ENCODE peak calls at places on chromosomes 11 and 22, in five cellular contexts. J, E, Z, V and H are unnamed samples.

GRCh38 chr11:108237058-108237481 is 14.2 kb downstream of the ATM start:
- DNase-seq in J (no peak), V (no peak), Z (no peak), E (no peak), H (no peak)

GRCh38 chr11:47510231-47510630 is 42.7 kb downstream of the CELF1 start:
- DNase-seq in J (peak; percentile 51), Z (no peak), E (no peak), V (no peak), H (no peak)

GRCh38 chr11:70348608-70349007 is 49.7 kb upstream of the CTTN start:
- DNase-seq in E (no peak), J (no peak), V (no peak), Z (no peak), H (no peak)

GRCh38 chr11:122714021-122714420 is 58.5 kb downstream of the UBASH3B start:
- DNase-seq in V (no peak), Z (no peak), J (no peak), E (no peak), H (no peak)

GRCh38 chr11:65316979-65317786 is 2.5 kb downstream of the CDC42EP2 start:
- DNase-seq in J (peak; percentile 82), E (no peak), Z (peak; percentile 79), V (peak; percentile 90), H (no peak)

GRCh38 chr11:34027516-34028406 is 23.8 kb upstream of the CAPRIN1 start:
- DNase-seq in V (no peak), Z (no peak), J (peak; percentile 92), E (no peak), H (no peak)

GRCh38 chr11:64809781-64810241 is 540 bp downstream of the MEN1 start:
- DNase-seq in E (no peak), V (no peak), J (peak; percentile 74), Z (peak; percentile 89), H (no peak)

GRCh38 chr11:65779919-65780769 is 632 bp downstream of the AP5B1 start:
- DNase-seq in E (peak; percentile 50), V (peak; percentile 74), Z (peak; percentile 97), J (peak; percentile 80), H (peak; percentile 61)

GRCh38 chr11:91778758-91779157 is 445.9 kb upstream of the FAT3 start:
- DNase-seq in V (no peak), J (no peak), E (no peak), Z (no peak), H (no peak)

GRCh38 chr11:46348986-46349401 is 1.7 kb downstream of the DGKZ start:
- DNase-seq in J (no peak), E (peak; percentile 34), Z (no peak), V (no peak), H (no peak)

GRCh38 chr11:66017354-66017753 is 5.5 kb downstream of the CST6 start:
- DNase-seq in J (no peak), V (no peak), E (no peak), Z (no peak), H (no peak)

GRCh38 chr11:119509277-119509841 is 86.4 kb upstream of the THY1 start:
- DNase-seq in Z (no peak), J (no peak), V (peak; percentile 60), E (no peak), H (no peak)

GRCh38 chr11:97364047-97364446 is 974.2 kb downstream of the JRKL start:
- DNase-seq in J (no peak), E (no peak), Z (no peak), V (peak; percentile 54), H (no peak)

GRCh38 chr11:8822476-8822875 is 88.5 kb upstream of the AKIP1 start:
- DNase-seq in V (no peak), J (no peak), Z (peak; percentile 73), E (no peak), H (no peak)

GRCh38 chr22:39493759-39494158 is 8.3 kb upstream of the MIEF1 start:
- DNase-seq in Z (no peak), J (no peak), V (peak; percentile 53), E (no peak), H (no peak)

GRCh38 chr11:1414650-1415049 is 24.9 kb downstream of the BRSK2 start:
- DNase-seq in E (no peak), V (no peak), Z (no peak), J (no peak), H (no peak)
- H3K9me3 ChIP-seq in E (peaks cover 10% of the 10 kb centered on the region), V (no peaks in the 10 kb centered on the region), Z (peaks cover 46% of the 10 kb centered on the region), J (peaks cover 4% of the 10 kb centered on the region), H (peaks cover 2% of the 10 kb centered on the region)

DNA sequence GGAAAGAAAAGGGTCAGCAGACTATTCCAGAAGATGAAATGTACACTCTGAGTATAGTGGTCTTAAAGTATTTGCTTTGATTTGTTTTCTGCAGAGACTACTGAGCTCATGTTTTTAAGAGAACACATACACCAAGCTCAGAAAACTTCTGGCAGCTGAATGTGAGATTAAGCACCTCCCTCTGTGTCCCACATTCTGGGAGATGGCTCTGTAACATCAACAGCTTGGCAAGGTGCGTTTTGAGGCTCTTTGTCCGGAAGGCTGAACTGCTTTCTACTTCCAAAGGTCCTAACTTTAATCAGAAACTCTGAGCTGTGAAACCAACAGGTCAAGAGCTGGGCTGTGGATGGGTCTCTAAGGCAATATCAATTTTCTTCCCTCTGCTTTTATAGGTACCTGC is 36.4 kb upstream of the GLYAT start:
- DNase-seq in Z (no peak), E (no peak), V (no peak), J (no peak), H (no peak)
- H3K9me3 ChIP-seq in Z (peaks cover 67% of the 10 kb centered on the region), E (no peaks in the 10 kb centered on the region), V (no peaks in the 10 kb centered on the region), J (no peaks in the 10 kb centered on the region), H (no peaks in the 10 kb centered on the region)

DNA sequence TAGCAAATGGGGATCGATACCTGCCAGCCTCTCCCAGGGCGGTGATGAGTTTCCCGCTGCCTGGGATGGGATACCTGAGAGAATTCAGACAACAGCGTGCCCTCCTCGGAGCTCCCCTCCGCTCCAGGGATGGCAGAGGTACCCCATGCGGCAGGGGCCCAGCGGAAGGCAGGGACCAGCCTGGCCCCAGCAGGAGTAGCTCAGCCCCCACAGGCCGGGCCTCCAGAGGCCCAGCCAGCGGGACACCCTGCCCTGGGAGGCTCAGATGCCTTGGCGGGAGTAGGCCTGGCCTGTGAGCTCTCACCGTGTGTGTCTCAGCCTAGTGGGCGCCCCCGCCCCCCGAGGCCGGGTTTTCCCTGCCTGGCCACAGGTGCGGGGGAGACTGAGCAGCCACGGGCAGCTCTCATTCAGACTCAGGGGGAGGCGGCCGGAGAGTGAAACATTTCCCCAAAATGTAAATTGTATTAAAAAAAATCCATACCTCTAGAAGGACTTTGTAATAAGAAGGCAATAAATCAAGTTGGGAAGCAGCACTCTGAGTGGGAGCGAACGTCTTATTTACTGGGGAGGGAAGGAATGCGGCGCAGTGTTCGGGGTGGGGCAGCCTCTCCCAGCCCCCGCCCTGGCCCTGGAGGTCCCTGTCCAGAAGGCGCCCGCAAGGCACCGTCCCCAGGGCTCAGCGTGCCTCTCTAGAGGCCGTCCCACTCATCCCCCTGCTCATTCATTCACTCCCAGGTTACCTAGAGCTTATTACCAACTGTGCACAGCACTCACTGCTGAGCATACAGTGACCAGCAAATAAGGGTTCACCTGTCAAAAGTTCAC is 888.0 kb downstream of the BRD1 start:
- DNase-seq in Z (peak; percentile 33), E (no peak), V (no peak), J (no peak), H (no peak)
- H3K9me3 ChIP-seq in Z (peaks cover 15% of the 10 kb centered on the region), E (peaks cover under 1% of the 10 kb centered on the region), V (no peaks in the 10 kb centered on the region), J (no peaks in the 10 kb centered on the region), H (peaks cover under 1% of the 10 kb centered on the region)

DNA sequence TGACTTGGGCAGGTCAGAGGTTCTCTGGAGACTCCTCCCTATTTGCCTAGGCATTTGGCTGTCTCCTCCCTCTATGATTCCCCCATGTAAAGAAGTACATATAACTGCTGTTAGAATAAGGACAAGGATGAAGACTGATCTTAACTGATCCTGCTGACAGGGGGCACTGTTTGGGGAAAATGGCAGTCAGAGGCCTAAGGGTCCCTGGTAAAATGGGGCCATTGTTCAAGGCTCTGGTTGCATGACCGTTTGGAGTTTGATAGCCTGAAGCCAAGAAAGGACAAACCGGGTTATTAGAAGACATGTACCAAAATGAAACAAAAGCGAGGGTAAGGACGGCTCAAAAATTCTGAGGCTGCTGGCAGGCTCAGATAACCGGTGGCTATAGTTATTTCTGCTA is 712.2 kb downstream of the NTM start:
- DNase-seq in V (no peak), Z (no peak), J (no peak), E (no peak), H (no peak)
- H3K9me3 ChIP-seq in V (no peaks in the 10 kb centered on the region), Z (peaks cover 35% of the 10 kb centered on the region), J (no peaks in the 10 kb centered on the region), E (peaks cover 6% of the 10 kb centered on the region), H (no peaks in the 10 kb centered on the region)

DNA sequence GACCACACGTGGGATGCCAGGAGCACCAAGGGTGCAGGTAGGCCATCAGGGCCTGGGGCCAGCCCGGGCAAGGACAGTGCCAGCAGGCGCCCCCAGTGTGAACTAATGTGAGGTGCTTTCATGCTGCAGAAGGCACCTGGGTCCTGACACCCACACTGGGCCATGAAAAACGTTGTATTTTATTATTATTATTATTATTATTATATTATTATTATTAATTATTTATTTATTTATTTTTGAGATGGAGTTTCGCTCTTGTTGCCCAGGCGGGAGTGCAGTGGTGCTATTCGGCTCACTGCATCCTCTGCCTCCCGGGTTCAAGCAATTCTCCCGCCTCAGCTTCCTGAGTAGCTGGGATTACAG is 1267.3 kb downstream of the BRD1 start:
- DNase-seq in E (no peak), Z (no peak), V (no peak), J (no peak), H (no peak)
- H3K9me3 ChIP-seq in E (no peaks in the 10 kb centered on the region), Z (no peaks in the 10 kb centered on the region), V (no peaks in the 10 kb centered on the region), J (no peaks in the 10 kb centered on the region), H (no peaks in the 10 kb centered on the region)

DNA sequence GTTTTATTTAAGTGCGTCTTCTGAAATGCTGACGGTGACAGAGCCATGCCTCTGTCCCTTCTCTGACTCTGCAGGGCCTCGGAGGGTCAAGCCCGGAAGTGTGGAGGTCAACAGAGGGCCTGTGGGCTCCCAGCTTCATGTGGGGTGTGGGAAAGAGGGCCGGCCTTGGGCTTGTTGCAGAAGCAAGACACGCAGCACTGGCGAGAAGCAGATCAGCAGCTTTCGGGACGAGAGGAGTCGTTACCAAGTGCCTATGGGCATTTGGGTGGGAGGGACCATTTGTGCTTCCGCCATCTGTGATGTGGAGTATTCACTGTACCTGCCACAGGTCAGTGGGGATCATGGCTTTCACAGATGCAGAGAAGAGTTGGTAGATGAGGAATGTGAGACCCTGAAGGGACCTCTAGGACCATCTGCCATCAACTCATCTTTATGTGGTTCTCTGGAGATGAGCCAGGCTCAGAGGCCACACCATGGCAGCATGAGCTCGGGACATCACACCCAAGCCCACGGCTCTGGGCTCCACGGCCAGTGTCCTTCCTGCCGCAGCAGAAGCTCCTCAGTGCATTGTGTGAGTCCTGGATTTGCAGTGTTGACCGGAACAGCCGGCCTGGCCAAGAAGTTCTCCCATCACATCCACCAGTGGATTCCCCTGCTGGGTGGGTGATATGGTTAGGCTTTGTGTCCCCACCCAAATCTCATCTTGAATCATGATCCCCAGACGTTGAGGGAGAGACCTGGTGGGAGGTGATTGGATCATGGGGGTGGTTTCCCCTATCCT is 590.7 kb downstream of the TBC1D22A start:
- DNase-seq in E (no peak), Z (no peak), J (no peak), V (no peak), H (no peak)
- H3K9me3 ChIP-seq in E (no peaks in the 10 kb centered on the region), Z (peaks cover 52% of the 10 kb centered on the region), J (no peaks in the 10 kb centered on the region), V (no peaks in the 10 kb centered on the region), H (no peaks in the 10 kb centered on the region)

DNA sequence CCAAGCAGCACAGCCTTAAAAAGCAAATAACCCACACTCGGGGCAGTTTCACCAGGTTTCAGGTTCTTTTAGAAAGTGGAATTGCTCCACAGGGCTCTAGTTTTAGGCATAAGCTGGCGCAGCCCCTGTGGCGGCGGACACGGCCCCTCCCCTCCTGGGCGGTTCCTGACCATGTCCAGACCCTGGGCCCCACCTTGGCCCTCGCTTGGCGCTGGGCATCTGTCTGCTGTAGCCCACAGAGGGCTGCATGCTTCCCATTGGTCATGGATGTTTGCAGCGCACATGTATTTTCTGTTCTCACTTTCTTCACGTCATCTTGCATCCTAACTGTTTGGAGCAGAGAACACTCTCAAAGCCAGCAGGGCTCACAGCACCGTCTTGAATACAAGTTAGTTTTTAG is 244.3 kb downstream of the BRD1 start:
- DNase-seq in V (no peak), J (no peak), Z (peak; percentile 11), E (no peak), H (no peak)
- H3K9me3 ChIP-seq in V (peaks cover 2% of the 10 kb centered on the region), J (no peaks in the 10 kb centered on the region), Z (peaks cover 11% of the 10 kb centered on the region), E (peaks cover 12% of the 10 kb centered on the region), H (no peaks in the 10 kb centered on the region)